ENCODE peak calls at places on chromosomes 13 and 19, in nine cellular contexts. P, A, T, G, J, V, Y, Z and O are unnamed samples.

GRCh38 chr13:39452412-39452811 is 150.6 kb downstream of the LHFPL6 start:
- DNase-seq in P (no peak), A (no peak), T (no peak), G (no peak), J (peak), V (no peak), Y (peak), Z (no peak), O (no peak)

GRCh38 chr13:44710576-44710975 is 134.4 kb upstream of the TSC22D1 start:
- DNase-seq in P (peak), A (peak), T (no peak), G (no peak), J (no peak), V (peak), Y (peak), Z (no peak), O (peak)

GRCh38 chr13:99967498-99967883 is 4.1 kb downstream of the ZIC5 start:
- DNase-seq in P (no peak), A (no peak), T (no peak), G (no peak), J (no peak), V (no peak), Y (no peak), Z (no peak), O (no peak)

GRCh38 chr13:54016548-54016947 is 987.9 kb downstream of the OLFM4 start:
- DNase-seq in P (no peak), A (no peak), T (no peak), G (no peak), J (no peak), V (no peak), Y (no peak), Z (no peak), O (no peak)

GRCh38 chr13:77033717-77034302 is 6.9 kb upstream of the FBXL3 start:
- DNase-seq in P (no peak), A (no peak), T (no peak), G (no peak), J (no peak), V (peak), Y (no peak), Z (no peak), O (peak)

GRCh38 chr19:54148158-54148557 is 10.6 kb downstream of the CNOT3 start:
- DNase-seq in P (no peak), A (no peak), T (no peak), G (no peak), J (no peak), V (no peak), Y (no peak), Z (no peak), O (no peak)

GRCh38 chr19:20247016-20247683 is 80.1 kb downstream of the ZNF486 start:
- DNase-seq in P (no peak), A (no peak), T (no peak), G (peak), J (peak), V (no peak), Y (no peak), Z (peak), O (peak)

GRCh38 chr19:5172859-5173577 is 167.6 kb downstream of the PTPRS start:
- DNase-seq in P (peak), A (peak), T (no peak), G (no peak), J (no peak), V (peak), Y (peak), Z (peak), O (peak)

GRCh38 chr13:31012285-31013024 is 80.0 kb downstream of the TEX26 start:
- DNase-seq in P (no peak), A (no peak), T (no peak), G (no peak), J (no peak), V (peak), Y (peak), Z (no peak), O (peak)

GRCh38 chr19:58516964-58517833 is 2.4 kb downstream of the ZBTB45 start:
- DNase-seq in P (no peak), A (no peak), T (no peak), G (no peak), J (no peak), V (no peak), Y (no peak), Z (no peak), O (no peak)

GRCh38 chr13:48976677-48977625 is 1.2 kb downstream of the FNDC3A start:
- DNase-seq in P (no peak), A (no peak), T (no peak), G (no peak), J (no peak), V (no peak), Y (no peak), Z (peak), O (peak)

GRCh38 chr13:47310376-47310775 is 413.5 kb upstream of the HTR2A start:
- DNase-seq in P (no peak), A (no peak), T (no peak), G (no peak), J (no peak), V (no peak), Y (no peak), Z (peak), O (no peak)

GRCh38 chr13:24672141-24673132 is 7.8 kb upstream of the ATP12A start:
- DNase-seq in P (no peak), A (no peak), T (no peak), G (no peak), J (no peak), V (no peak), Y (no peak), Z (no peak), O (no peak)

GRCh38 chr19:58578430-58578925 is 5.3 kb upstream of the MZF1 start:
- DNase-seq in P (no peak), A (no peak), T (no peak), G (no peak), J (no peak), V (no peak), Y (no peak), Z (no peak), O (no peak)

GRCh38 chr19:51653162-51653561 is 6.5 kb upstream of the SIGLEC14 start:
- DNase-seq in P (no peak), A (no peak), T (no peak), G (no peak), J (no peak), V (no peak), Y (no peak), Z (no peak), O (no peak)

GRCh38 chr13:32669030-32669646 is 82.9 kb downstream of the PDS5B start:
- DNase-seq in P (peak), A (peak), T (no peak), G (no peak), J (no peak), V (peak), Y (peak), Z (peak), O (peak)

GRCh38 chr13:98525852-98526512 is 50.9 kb downstream of the STK24 start:
- DNase-seq in P (no peak), A (no peak), T (no peak), G (no peak), J (no peak), V (no peak), Y (peak), Z (no peak), O (no peak)

GRCh38 chr13:21671793-21672680 is 1.2 kb downstream of the FGF9 start:
- DNase-seq in P (no peak), A (no peak), T (no peak), G (no peak), J (no peak), V (no peak), Y (no peak), Z (no peak), O (no peak)

GRCh38 chr13:21675095-21676007 is 4.5 kb downstream of the FGF9 start:
- DNase-seq in P (no peak), A (no peak), T (no peak), G (peak), J (peak), V (no peak), Y (peak), Z (peak), O (no peak)

GRCh38 chr13:21672811-21673591 is 2.1 kb downstream of the FGF9 start:
- DNase-seq in P (no peak), A (no peak), T (no peak), G (no peak), J (no peak), V (no peak), Y (no peak), Z (no peak), O (no peak)

GRCh38 chr13:21674271-21675009 is 3.6 kb downstream of the FGF9 start:
- DNase-seq in P (no peak), A (no peak), T (peak), G (no peak), J (peak), V (no peak), Y (no peak), Z (peak), O (no peak)

DNA sequence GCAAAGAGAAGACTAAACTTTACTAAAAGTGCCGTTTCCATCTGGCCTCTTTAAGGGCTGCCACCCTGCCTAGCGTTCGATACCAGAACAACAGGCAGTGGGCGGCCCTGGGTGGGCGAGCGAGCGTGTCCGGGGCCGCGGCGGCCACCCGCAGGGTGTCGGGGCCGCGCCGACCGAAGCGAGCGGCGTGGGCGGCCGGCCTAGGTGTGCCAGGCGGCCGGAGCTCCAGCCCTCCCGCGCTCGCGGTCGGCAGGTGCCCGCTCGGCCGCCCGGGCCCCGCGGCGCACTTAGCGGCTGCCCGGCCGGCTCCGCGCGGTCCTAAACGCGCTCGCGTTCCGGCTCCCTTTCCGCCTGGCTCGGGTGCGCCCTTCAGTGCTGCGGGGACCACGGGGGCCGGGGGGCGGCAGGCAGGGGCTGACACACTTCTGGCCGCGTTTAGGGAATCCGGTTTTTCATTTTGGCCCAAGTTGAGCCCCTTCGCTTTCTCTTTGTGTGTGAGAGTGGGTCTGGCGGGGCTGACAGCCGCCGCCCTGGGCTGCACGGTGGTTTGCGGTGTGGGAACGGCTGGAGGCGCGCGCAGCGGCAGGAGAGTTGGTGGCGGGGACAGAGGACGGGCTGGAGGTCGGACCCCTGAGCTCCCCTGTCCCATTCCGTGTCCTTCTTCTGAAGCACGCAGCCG is 2.9 kb downstream of the FGF9 start:
- DNase-seq in P (no peak), A (no peak), T (no peak), G (no peak), J (no peak), V (peak), Y (peak), Z (peak), O (peak)
- TF ChIP-seq CTCF in P (no peak), A (no peak), T (no peak), G (peak), J (peak), V (no peak), Y (no peak), Z (no peak), O (peak)

GRCh38 chr19:48714759-48715261 is 4.7 kb downstream of the MAMSTR start:
- DNase-seq in P (no peak), A (no peak), T (no peak), G (no peak), J (no peak), V (no peak), Y (no peak), Z (no peak), O (no peak)
- H3K4me3 ChIP-seq in P (peak), A (peak), T (peak), G (peak), J (peak), V (peak), Y (peak), Z (peak), O (peak)

GRCh38 chr19:1855040-1855827 is 7.0 kb upstream of the REXO1 start:
- DNase-seq in P (no peak), A (peak), T (peak), G (peak), J (peak), V (peak), Y (peak), Z (peak), O (peak)
- TF ChIP-seq CTCF in P (no peak), A (no peak), T (peak), G (no peak), J (no peak), V (no peak), Y (no peak), Z (no peak), O (no peak)

GRCh38 chr13:91922969-91923592 is 524.7 kb downstream of the GPC5 start:
- DNase-seq in P (no peak), A (no peak), T (no peak), G (no peak), J (no peak), V (no peak), Y (peak), Z (peak), O (no peak)
- H3K4me3 ChIP-seq in P (no peak), A (no peak), T (no peak), G (no peak), J (no peak), V (no peak), Y (no peak), Z (no peak), O (no peak)

GRCh38 chr19:42547927-42548326 is 19.6 kb upstream of the CEACAM1 start:
- DNase-seq in P (no peak), A (no peak), T (no peak), G (no peak), J (no peak), V (no peak), Y (no peak), Z (no peak), O (no peak)

GRCh38 chr19:42546831-42547500 is 18.7 kb upstream of the CEACAM1 start:
- DNase-seq in P (no peak), A (no peak), T (no peak), G (no peak), J (no peak), V (no peak), Y (no peak), Z (no peak), O (no peak)

GRCh38 chr19:42552086-42553065 is 24.1 kb upstream of the CEACAM1 start:
- DNase-seq in P (no peak), A (no peak), T (no peak), G (no peak), J (no peak), V (no peak), Y (no peak), Z (no peak), O (no peak)

GRCh38 chr19:42544146-42544545 is 15.9 kb upstream of the CEACAM1 start:
- DNase-seq in P (no peak), A (no peak), T (no peak), G (no peak), J (no peak), V (no peak), Y (no peak), Z (no peak), O (no peak)

GRCh38 chr19:42548545-42548944 is 20.3 kb upstream of the CEACAM1 start:
- DNase-seq in P (no peak), A (no peak), T (no peak), G (no peak), J (no peak), V (no peak), Y (no peak), Z (no peak), O (no peak)
- TF ChIP-seq CTCF in P (no peak), A (no peak), T (no peak), G (no peak), J (no peak), V (no peak), Y (no peak), Z (no peak), O (no peak)